ENCODE peak calls at places on chromosomes 4 and X, in four cellular contexts. A, D, Q and J are unnamed samples. For H3K4me1, the result is how much of the 10 kb centered on the place peaks cover.

GRCh38 chrX:129540725-129541184 is 696 bp downstream of the OCRL start:
- DNase-seq in A (no peak), D (peak), Q (no peak), J (no peak)

GRCh38 chr4:94457692-94458106 is 6.0 kb downstream of the PDLIM5 start:
- DNase-seq in A (no peak), D (no peak), Q (no peak), J (no peak)

GRCh38 chrX:11557120-11557519 is 108.6 kb downstream of the ARHGAP6 start:
- DNase-seq in A (no peak), D (no peak), Q (no peak), J (no peak)

GRCh38 chrX:12878536-12878935 is 11.7 kb downstream of the TLR7 start:
- DNase-seq in A (no peak), D (no peak), Q (no peak), J (no peak)

GRCh38 chr4:23789765-23790164 is 100.1 kb downstream of the PPARGC1A start:
- DNase-seq in A (no peak), D (peak), Q (no peak), J (no peak)

GRCh38 chrX:30659421-30659820 is 6.2 kb downstream of the GK start:
- DNase-seq in A (peak), D (no peak), Q (no peak), J (no peak)

GRCh38 chrX:102516314-102516936 is at the start of gene TMSB15A:
- DNase-seq in A (peak), D (no peak), Q (no peak), J (no peak)

GRCh38 chrX:110759785-110760184 is 35.8 kb downstream of the CHRDL1 start:
- DNase-seq in A (no peak), D (no peak), Q (no peak), J (no peak)

GRCh38 chrX:124348152-124348551 is 1.8 kb downstream of the SH2D1A start:
- DNase-seq in A (peak), D (no peak), Q (no peak), J (no peak)

GRCh38 chr4:34920032-34920431 is 1324.3 kb downstream of the ARAP2 start:
- DNase-seq in A (no peak), D (no peak), Q (no peak), J (no peak)

GRCh38 chr4:797066-797465 is 28.9 kb downstream of the CPLX1 start:
- DNase-seq in A (no peak), D (no peak), Q (no peak), J (no peak)

GRCh38 chrX:96181571-96181970 is 503.1 kb upstream of the DIAPH2 start:
- DNase-seq in A (no peak), D (no peak), Q (no peak), J (no peak)

GRCh38 chr4:21517460-21517859 is 431.1 kb downstream of the KCNIP4 start:
- DNase-seq in A (no peak), D (no peak), Q (no peak), J (no peak)

GRCh38 chr4:86891785-86892638 is at the start of gene C4orf36:
- DNase-seq in A (peak), D (no peak), Q (peak), J (no peak)
- TF ChIP-seq TCF7L2 in A (no peak), D (no peak), Q (no peak), J (no peak)

DNA sequence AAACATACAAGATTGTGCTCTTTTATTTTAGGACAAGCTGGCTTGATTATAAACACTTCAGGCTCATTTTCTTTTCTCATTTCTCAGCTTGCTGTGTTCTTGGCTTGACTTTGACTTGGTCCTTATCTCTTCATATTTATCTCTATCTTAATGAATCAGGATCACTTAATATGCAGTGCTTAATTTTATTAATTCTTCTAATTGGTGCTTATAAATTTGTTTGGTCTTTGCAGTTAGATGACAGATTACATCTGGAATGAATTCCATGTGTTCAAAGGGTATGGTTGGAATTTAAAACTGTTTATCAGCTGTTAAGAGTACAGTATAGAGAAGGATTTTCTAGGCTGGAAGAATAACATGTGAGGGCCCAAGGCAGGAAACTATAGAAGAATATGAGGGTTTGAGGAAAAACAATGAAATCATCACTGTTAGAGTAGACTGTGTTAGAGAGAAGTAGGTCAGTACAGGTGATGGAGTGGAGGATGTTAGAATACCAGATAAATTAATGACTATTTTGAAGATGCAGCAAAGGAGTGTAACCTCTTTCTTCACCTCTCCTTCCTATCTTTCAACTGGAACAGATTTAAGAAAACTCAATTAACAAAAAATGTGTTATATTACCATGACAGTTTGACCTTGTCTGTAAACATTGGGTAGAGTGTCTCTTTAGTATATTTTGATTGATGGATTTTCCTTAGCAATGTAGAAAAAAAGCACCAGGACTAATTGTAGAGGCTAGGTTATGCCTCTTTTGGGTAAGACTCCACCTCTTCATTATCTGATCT is 169.7 kb downstream of the RAPGEF2 start:
- DNase-seq in A (no peak), D (no peak), Q (no peak), J (no peak)
- H3K4me1 ChIP-seq in A (under half), D (under half), Q (under half), J (under half)

GRCh38 chrX:7202206-7202605 is 54.3 kb upstream of the PUDP start:
- DNase-seq in A (no peak), D (no peak), Q (no peak), J (no peak)
- TF ChIP-seq SIN3A in A (no peak), D (no peak), Q (no peak), J (no peak)

GRCh38 chrX:5867778-5868177 is 360.9 kb downstream of the NLGN4X start:
- DNase-seq in A (no peak), D (no peak), Q (no peak), J (no peak)

GRCh38 chrX:5869786-5870185 is 358.9 kb downstream of the NLGN4X start:
- DNase-seq in A (no peak), D (no peak), Q (no peak), J (no peak)

DNA sequence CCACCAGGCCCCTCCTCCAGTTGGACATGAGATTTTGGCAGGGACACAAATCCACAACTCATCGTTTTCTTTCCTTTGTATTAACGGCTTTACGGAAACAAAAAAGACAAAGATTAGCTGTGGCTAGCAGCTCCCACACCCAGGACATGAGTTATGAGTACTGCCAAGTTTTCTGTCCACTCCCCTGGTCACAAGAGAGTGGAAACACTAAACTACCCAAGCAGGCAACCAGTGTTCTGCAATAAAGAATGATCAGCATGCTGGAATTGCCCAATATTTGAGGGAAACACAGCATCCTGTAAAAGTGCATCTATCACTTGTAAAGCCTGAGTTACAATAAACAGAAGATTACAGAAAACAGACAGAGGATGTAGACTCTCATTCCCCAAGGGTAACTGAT is 358.4 kb downstream of the NLGN4X start:
- DNase-seq in A (no peak), D (no peak), Q (no peak), J (no peak)
- TF ChIP-seq TCF7L2 in A (no peak), D (no peak), Q (no peak), J (no peak)